ENCODE peak calls at places on chromosomes 16 and 17, in ten cellular contexts. One of them, this sample, is unnamed.

GRCh38 chr16:47577029-47577428 is 115.9 kb downstream of the PHKB start:
- DNase-seq in upper lobe of left lung: no peak
- DNase-seq in AG10803: no peak
- DNase-seq in neural progenitor cell: no peak
- DNase-seq in DND-41: no peak
- DNase-seq in WTC11: no peak
- DNase-seq in fibroblast of lung: no peak
- DNase-seq in body of pancreas: no peak
- DNase-seq in BJ: no peak
- DNase-seq in sigmoid colon: no peak
- DNase-seq in this sample: no peak

GRCh38 chr17:41710472-41711090 is 1.6 kb upstream of the GAST start:
- DNase-seq in BJ: no peak
- DNase-seq in neural progenitor cell: no peak
- DNase-seq in DND-41: no peak
- DNase-seq in AG10803: peak; percentile 67
- DNase-seq in upper lobe of left lung: no peak
- DNase-seq in sigmoid colon: no peak
- DNase-seq in body of pancreas: peak; percentile 31
- DNase-seq in fibroblast of lung: peak; percentile 91
- DNase-seq in WTC11: no peak
- DNase-seq in this sample: no peak

GRCh38 chr17:80780381-80781187 is 211.1 kb upstream of the CHMP6 start:
- DNase-seq in neural progenitor cell: peak; percentile 45
- DNase-seq in body of pancreas: no peak
- DNase-seq in WTC11: no peak
- DNase-seq in BJ: peak; percentile 22
- DNase-seq in AG10803: no peak
- DNase-seq in DND-41: peak; percentile 66
- DNase-seq in fibroblast of lung: no peak
- DNase-seq in sigmoid colon: peak; percentile 64
- DNase-seq in upper lobe of left lung: no peak
- DNase-seq in this sample: peak; percentile 80

GRCh38 chr16:21526923-21527807 is 72.2 kb upstream of the METTL9 start:
- DNase-seq in DND-41: no peak
- DNase-seq in neural progenitor cell: peak; percentile 24
- DNase-seq in AG10803: no peak
- DNase-seq in fibroblast of lung: no peak
- DNase-seq in body of pancreas: no peak
- DNase-seq in sigmoid colon: no peak
- DNase-seq in BJ: no peak
- DNase-seq in upper lobe of left lung: peak; percentile 58
- DNase-seq in WTC11: no peak
- DNase-seq in this sample: no peak

GRCh38 chr17:18225121-18225561 is 294 bp upstream of the LLGL1 start:
- DNase-seq in DND-41: peak; percentile 95
- DNase-seq in AG10803: peak; percentile 94
- DNase-seq in body of pancreas: peak; percentile 97
- DNase-seq in upper lobe of left lung: peak; percentile 100
- DNase-seq in BJ: peak; percentile 45
- DNase-seq in neural progenitor cell: peak; percentile 100
- DNase-seq in WTC11: peak; percentile 98
- DNase-seq in fibroblast of lung: peak; percentile 91
- DNase-seq in sigmoid colon: peak; percentile 99
- DNase-seq in this sample: peak; percentile 99

GRCh38 chr17:29664743-29665479 is 42.2 kb upstream of the CORO6 start:
- DNase-seq in DND-41: no peak
- DNase-seq in upper lobe of left lung: no peak
- DNase-seq in AG10803: peak; percentile 63
- DNase-seq in sigmoid colon: no peak
- DNase-seq in neural progenitor cell: no peak
- DNase-seq in WTC11: no peak
- DNase-seq in fibroblast of lung: peak; percentile 91
- DNase-seq in body of pancreas: no peak
- DNase-seq in BJ: no peak
- DNase-seq in this sample: peak; percentile 37

GRCh38 chr16:23362460-23363317 is 60.6 kb downstream of the SCNN1B start:
- DNase-seq in neural progenitor cell: no peak
- DNase-seq in sigmoid colon: peak; percentile 86
- DNase-seq in upper lobe of left lung: peak; percentile 73
- DNase-seq in body of pancreas: peak; percentile 83
- DNase-seq in BJ: no peak
- DNase-seq in WTC11: no peak
- DNase-seq in fibroblast of lung: no peak
- DNase-seq in AG10803: no peak
- DNase-seq in DND-41: no peak
- DNase-seq in this sample: no peak

GRCh38 chr17:43599835-43600234 is 53.7 kb upstream of the ETV4 start:
- DNase-seq in upper lobe of left lung: no peak
- DNase-seq in DND-41: no peak
- DNase-seq in WTC11: no peak
- DNase-seq in AG10803: peak; percentile 90
- DNase-seq in fibroblast of lung: peak; percentile 77
- DNase-seq in neural progenitor cell: no peak
- DNase-seq in body of pancreas: no peak
- DNase-seq in sigmoid colon: no peak
- DNase-seq in BJ: no peak
- DNase-seq in this sample: no peak

DNA sequence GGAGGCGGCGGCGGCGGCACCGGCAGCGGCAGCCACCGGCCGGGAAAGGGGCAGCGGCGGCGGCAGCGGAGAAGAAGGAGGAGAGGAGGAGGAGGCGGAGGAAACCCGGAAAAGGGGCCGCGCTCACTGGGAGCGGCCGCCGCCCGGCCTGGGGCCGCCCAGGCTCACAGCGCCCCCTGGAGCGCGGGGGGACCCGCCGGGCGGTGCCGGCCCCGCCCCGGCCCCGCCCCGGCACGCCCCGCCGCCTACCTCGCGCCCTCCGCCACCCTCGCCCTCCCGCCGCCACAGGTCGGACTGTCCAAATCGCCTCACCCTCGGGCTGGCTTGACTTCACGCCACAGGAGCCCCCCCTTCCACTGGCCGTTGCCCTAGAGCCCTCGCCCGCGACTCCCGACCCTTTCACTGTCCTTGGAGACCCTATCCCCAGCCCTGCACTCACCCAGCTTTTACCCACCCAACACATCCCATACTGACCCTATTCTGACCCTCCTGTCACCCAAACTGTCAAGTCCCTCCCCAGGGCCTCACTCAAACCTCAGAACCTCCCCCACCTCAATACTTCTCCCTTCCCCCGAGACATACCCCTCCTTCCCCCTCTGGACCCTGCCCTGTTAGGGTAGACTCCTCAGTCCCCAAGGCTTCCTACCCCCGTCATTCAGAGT is at the start of gene CSNK2A2:
- DNase-seq in sigmoid colon: peak; percentile 79
- DNase-seq in AG10803: peak; percentile 71
- DNase-seq in upper lobe of left lung: peak; percentile 94
- DNase-seq in DND-41: peak; percentile 79
- DNase-seq in neural progenitor cell: peak; percentile 83
- DNase-seq in BJ: no peak
- DNase-seq in body of pancreas: peak; percentile 75
- DNase-seq in fibroblast of lung: peak; percentile 65
- DNase-seq in WTC11: peak; percentile 54
- DNase-seq in this sample: peak; percentile 96
- TF ChIP-seq CTCF in sigmoid colon: no peak
- TF ChIP-seq CTCF in AG10803: peak; percentile 15
- TF ChIP-seq CTCF in upper lobe of left lung: peak; percentile 76
- TF ChIP-seq CTCF in DND-41: peak; percentile 68
- TF ChIP-seq CTCF in neural progenitor cell: no peak
- TF ChIP-seq CTCF in BJ: no peak
- TF ChIP-seq CTCF in body of pancreas: peak; percentile 75
- TF ChIP-seq CTCF in fibroblast of lung: no peak
- TF ChIP-seq CTCF in WTC11: no peak
- TF ChIP-seq CTCF in this sample: peak; percentile 67

GRCh38 chr16:75250809-75251279 is 580 bp downstream of the BCAR1 start:
- DNase-seq in WTC11: no peak
- DNase-seq in DND-41: no peak
- DNase-seq in sigmoid colon: peak; percentile 79
- DNase-seq in AG10803: no peak
- DNase-seq in neural progenitor cell: peak; percentile 55
- DNase-seq in body of pancreas: peak; percentile 83
- DNase-seq in fibroblast of lung: no peak
- DNase-seq in BJ: no peak
- DNase-seq in upper lobe of left lung: peak; percentile 92
- DNase-seq in this sample: peak; percentile 71

GRCh38 chr16:75250089-75250808 is 1.2 kb downstream of the BCAR1 start:
- DNase-seq in AG10803: no peak
- DNase-seq in DND-41: no peak
- DNase-seq in upper lobe of left lung: no peak
- DNase-seq in sigmoid colon: no peak
- DNase-seq in fibroblast of lung: no peak
- DNase-seq in neural progenitor cell: no peak
- DNase-seq in WTC11: peak; percentile 46
- DNase-seq in body of pancreas: peak; percentile 90
- DNase-seq in BJ: no peak
- DNase-seq in this sample: no peak

GRCh38 chr16:75252946-75253911 is 1.8 kb upstream of the BCAR1 start:
- DNase-seq in BJ: no peak
- DNase-seq in neural progenitor cell: peak; percentile 78
- DNase-seq in fibroblast of lung: peak; percentile 87
- DNase-seq in WTC11: peak; percentile 85
- DNase-seq in upper lobe of left lung: no peak
- DNase-seq in body of pancreas: peak; percentile 20
- DNase-seq in DND-41: no peak
- DNase-seq in AG10803: peak; percentile 91
- DNase-seq in sigmoid colon: peak; percentile 77
- DNase-seq in this sample: no peak

GRCh38 chr16:75252049-75252864 is 833 bp upstream of the BCAR1 start:
- DNase-seq in upper lobe of left lung: no peak
- DNase-seq in sigmoid colon: peak; percentile 66
- DNase-seq in body of pancreas: peak; percentile 14
- DNase-seq in DND-41: no peak
- DNase-seq in WTC11: no peak
- DNase-seq in AG10803: no peak
- DNase-seq in BJ: no peak
- DNase-seq in fibroblast of lung: no peak
- DNase-seq in neural progenitor cell: no peak
- DNase-seq in this sample: no peak

DNA sequence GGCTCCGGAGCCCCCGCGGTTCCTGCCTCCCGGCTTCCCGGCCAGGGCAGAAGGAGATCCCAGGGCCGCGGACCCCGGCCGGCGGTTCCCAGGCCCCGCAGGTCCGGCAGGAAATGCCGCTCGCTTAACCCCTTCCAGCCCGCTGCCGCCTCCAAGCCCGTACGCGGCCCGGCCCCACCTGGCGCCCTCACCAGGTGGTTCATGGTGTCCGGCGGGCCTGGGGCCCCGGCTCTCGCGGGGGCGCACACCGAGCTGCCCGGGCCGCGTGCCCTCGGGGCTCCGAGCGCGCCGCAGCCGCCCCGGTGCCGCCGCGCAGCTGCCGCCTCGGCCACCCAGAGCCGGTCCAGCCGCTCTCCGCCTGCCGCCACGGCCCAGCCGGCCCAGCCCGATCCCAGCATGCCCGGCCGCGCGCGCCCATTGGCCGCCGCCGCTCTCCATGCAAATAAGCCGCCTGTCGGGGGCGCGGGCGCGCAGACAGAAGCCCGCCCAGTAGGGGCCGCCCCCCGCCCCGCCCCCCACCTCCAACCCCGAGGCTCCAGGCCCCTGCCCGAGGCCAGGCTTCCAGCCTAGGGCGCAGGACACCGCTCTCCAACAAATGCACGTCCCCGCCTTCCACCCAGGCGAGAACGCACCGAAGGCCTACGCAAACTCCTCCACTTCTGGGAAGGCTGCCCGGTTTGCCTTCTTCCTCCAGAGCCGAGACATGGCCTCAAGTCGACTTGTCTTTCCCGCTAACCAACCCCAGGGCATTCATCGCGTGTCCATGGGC is at the start of gene BCAR1:
- DNase-seq in sigmoid colon: peak; percentile 94
- DNase-seq in DND-41: no peak
- DNase-seq in neural progenitor cell: peak; percentile 97
- DNase-seq in body of pancreas: peak; percentile 92
- DNase-seq in fibroblast of lung: peak; percentile 90
- DNase-seq in WTC11: peak; percentile 93
- DNase-seq in BJ: peak; percentile 71
- DNase-seq in upper lobe of left lung: peak; percentile 97
- DNase-seq in AG10803: peak; percentile 92
- DNase-seq in this sample: peak; percentile 93
- TF ChIP-seq CTCF in sigmoid colon: no peak
- TF ChIP-seq CTCF in DND-41: no peak
- TF ChIP-seq CTCF in neural progenitor cell: peak; percentile 7
- TF ChIP-seq CTCF in body of pancreas: peak; percentile 34
- TF ChIP-seq CTCF in fibroblast of lung: no peak
- TF ChIP-seq CTCF in WTC11: no peak
- TF ChIP-seq CTCF in BJ: no peak
- TF ChIP-seq CTCF in upper lobe of left lung: no peak
- TF ChIP-seq CTCF in AG10803: no peak
- TF ChIP-seq CTCF in this sample: peak; percentile 12

GRCh38 chr17:60602871-60603270 is 2.9 kb downstream of the PPM1D start:
- DNase-seq in WTC11: no peak
- DNase-seq in upper lobe of left lung: no peak
- DNase-seq in sigmoid colon: no peak
- DNase-seq in DND-41: no peak
- DNase-seq in fibroblast of lung: no peak
- DNase-seq in neural progenitor cell: no peak
- DNase-seq in BJ: no peak
- DNase-seq in body of pancreas: no peak
- DNase-seq in AG10803: no peak
- DNase-seq in this sample: no peak
- TF ChIP-seq CTCF in WTC11: no peak
- TF ChIP-seq CTCF in upper lobe of left lung: no peak
- TF ChIP-seq CTCF in sigmoid colon: no peak
- TF ChIP-seq CTCF in DND-41: no peak
- TF ChIP-seq CTCF in fibroblast of lung: no peak
- TF ChIP-seq CTCF in neural progenitor cell: no peak
- TF ChIP-seq CTCF in BJ: no peak
- TF ChIP-seq CTCF in body of pancreas: no peak
- TF ChIP-seq CTCF in AG10803: no peak
- TF ChIP-seq CTCF in this sample: no peak

GRCh38 chr16:89599902-89600301 is 13.5 kb upstream of the DPEP1 start:
- DNase-seq in fibroblast of lung: no peak
- DNase-seq in sigmoid colon: no peak
- DNase-seq in upper lobe of left lung: no peak
- DNase-seq in WTC11: no peak
- DNase-seq in AG10803: no peak
- DNase-seq in neural progenitor cell: no peak
- DNase-seq in body of pancreas: no peak
- DNase-seq in BJ: no peak
- DNase-seq in DND-41: no peak
- DNase-seq in this sample: no peak

GRCh38 chr16:89600956-89601355 is 12.5 kb upstream of the DPEP1 start:
- DNase-seq in neural progenitor cell: no peak
- DNase-seq in sigmoid colon: no peak
- DNase-seq in upper lobe of left lung: no peak
- DNase-seq in body of pancreas: no peak
- DNase-seq in fibroblast of lung: no peak
- DNase-seq in WTC11: no peak
- DNase-seq in BJ: no peak
- DNase-seq in DND-41: no peak
- DNase-seq in AG10803: no peak
- DNase-seq in this sample: no peak

GRCh38 chr16:89600427-89600826 is 13.0 kb upstream of the DPEP1 start:
- DNase-seq in neural progenitor cell: no peak
- DNase-seq in DND-41: no peak
- DNase-seq in AG10803: no peak
- DNase-seq in sigmoid colon: no peak
- DNase-seq in fibroblast of lung: no peak
- DNase-seq in upper lobe of left lung: no peak
- DNase-seq in body of pancreas: no peak
- DNase-seq in BJ: no peak
- DNase-seq in WTC11: no peak
- DNase-seq in this sample: no peak

GRCh38 chr16:89598199-89598598 is 15.2 kb upstream of the DPEP1 start:
- DNase-seq in AG10803: peak; percentile 48
- DNase-seq in body of pancreas: no peak
- DNase-seq in DND-41: no peak
- DNase-seq in upper lobe of left lung: no peak
- DNase-seq in neural progenitor cell: no peak
- DNase-seq in sigmoid colon: no peak
- DNase-seq in BJ: no peak
- DNase-seq in WTC11: no peak
- DNase-seq in fibroblast of lung: no peak
- DNase-seq in this sample: no peak

DNA sequence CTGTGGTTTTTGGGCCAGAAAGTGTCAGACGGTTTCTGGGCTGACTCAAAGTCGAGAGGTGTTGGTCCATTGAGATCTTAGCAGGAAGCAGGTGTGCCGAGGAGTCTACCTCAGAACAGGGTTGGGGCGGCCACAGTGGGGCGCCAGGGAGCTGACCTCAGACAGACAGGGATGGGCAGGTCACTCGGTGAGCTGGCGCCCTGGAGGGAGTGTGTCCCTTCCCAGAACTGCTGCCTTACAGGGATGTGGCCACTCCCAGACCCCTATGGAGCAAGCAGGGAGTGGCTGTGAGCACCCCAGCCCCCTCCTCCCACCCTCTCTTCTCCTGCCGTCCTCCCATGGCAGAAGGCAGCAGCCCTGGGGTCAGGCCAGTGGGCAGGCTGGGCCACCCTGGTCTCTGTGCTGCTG is 14.0 kb upstream of the DPEP1 start:
- DNase-seq in AG10803: no peak
- DNase-seq in sigmoid colon: no peak
- DNase-seq in body of pancreas: peak; percentile 35
- DNase-seq in DND-41: peak; percentile 56
- DNase-seq in BJ: no peak
- DNase-seq in fibroblast of lung: no peak
- DNase-seq in upper lobe of left lung: no peak
- DNase-seq in WTC11: peak; percentile 87
- DNase-seq in neural progenitor cell: peak; percentile 66
- DNase-seq in this sample: peak; percentile 58
- TF ChIP-seq CTCF in AG10803: peak; percentile 22
- TF ChIP-seq CTCF in sigmoid colon: no peak
- TF ChIP-seq CTCF in body of pancreas: peak; percentile 48
- TF ChIP-seq CTCF in DND-41: peak; percentile 59
- TF ChIP-seq CTCF in BJ: peak; percentile 35
- TF ChIP-seq CTCF in fibroblast of lung: peak; percentile 30
- TF ChIP-seq CTCF in upper lobe of left lung: no peak
- TF ChIP-seq CTCF in WTC11: peak; percentile 25
- TF ChIP-seq CTCF in neural progenitor cell: peak; percentile 59
- TF ChIP-seq CTCF in this sample: peak; percentile 54